ENCODE peak calls at places on chromosomes 11 and 22, in six cellular contexts. X is fibroblast of lung; N is right cardiac atrium; V is BE2C; S is PC-9; P is CD4-positive, CD25-positive, alpha-beta regulatory T cell. Y is an unnamed sample.

GRCh38 chr11:107359701-107360100 is 97.9 kb downstream of the CWF19L2 start:
- DNase-seq in V (no peak), X (peak; percentile 4), S (no peak), P (no peak), N (no peak), Y (no peak)

GRCh38 chr11:34656062-34656720 is 35.3 kb downstream of the EHF start:
- DNase-seq in V (no peak), X (peak; percentile 62), P (no peak), S (no peak), N (no peak), Y (no peak)

GRCh38 chr11:61460474-61460881 is 30.6 kb downstream of the SDHAF2 start:
- DNase-seq in V (no peak), X (peak; percentile 52), S (no peak), N (no peak), P (no peak), Y (no peak)

GRCh38 chr11:102704841-102705240 is 728 bp downstream of the MMP27 start:
- DNase-seq in X (no peak), N (no peak), P (no peak), V (no peak), S (no peak), Y (no peak)

GRCh38 chr22:29377979-29378378 is 10.4 kb downstream of the AP1B1 start:
- DNase-seq in N (no peak), X (no peak), S (peak; percentile 69), V (no peak), P (no peak), Y (no peak)

GRCh38 chr11:36354221-36355003 is 58.3 kb downstream of the PRR5L start:
- DNase-seq in N (no peak), P (no peak), S (no peak), X (peak; percentile 94), V (no peak), Y (no peak)

GRCh38 chr11:76652989-76653673 is 17.4 kb downstream of the LRRC32 start:
- DNase-seq in X (no peak), N (no peak), P (no peak), V (no peak), S (no peak), Y (peak; percentile 2)

GRCh38 chr22:27966168-27967064 is 47.4 kb upstream of the PITPNB start:
- DNase-seq in S (no peak), X (no peak), V (no peak), P (no peak), N (no peak), Y (no peak)

GRCh38 chr11:48001438-48002021 is 21.2 kb downstream of the PTPRJ start:
- DNase-seq in V (no peak), N (no peak), P (peak; percentile 75), X (peak; percentile 86), S (no peak), Y (no peak)

GRCh38 chr22:41621099-41621910 is at the start of gene XRCC6:
- DNase-seq in X (peak; percentile 99), S (peak; percentile 100), N (peak; percentile 100), P (peak; percentile 99), V (peak; percentile 100), Y (peak; percentile 100)

GRCh38 chr11:61142424-61142823 is 18.8 kb downstream of the VPS37C start:
- DNase-seq in P (no peak), V (no peak), N (no peak), X (no peak), S (no peak), Y (no peak)

GRCh38 chr11:3866206-3866605 is 10.7 kb downstream of the STIM1 start:
- DNase-seq in V (no peak), X (no peak), P (no peak), S (no peak), N (peak; percentile 63), Y (no peak)

GRCh38 chr11:125451400-125452124 is 44.5 kb downstream of the FEZ1 start:
- DNase-seq in P (no peak), X (peak; percentile 25), V (peak; percentile 61), S (no peak), N (peak; percentile 92), Y (no peak)

GRCh38 chr11:69925366-69926196 is 106.4 kb upstream of the FGF3 start:
- DNase-seq in V (peak; percentile 8), S (no peak), X (no peak), N (peak; percentile 7), P (no peak), Y (peak; percentile 6)

GRCh38 chr11:94815705-94816344 is 47.7 kb downstream of the AMOTL1 start:
- DNase-seq in N (no peak), S (no peak), X (no peak), P (no peak), V (no peak), Y (no peak)

GRCh38 chr11:134261626-134262488 is 8.5 kb downstream of the ACAD8 start:
- DNase-seq in V (peak; percentile 57), P (no peak), S (peak; percentile 9), X (no peak), N (no peak), Y (no peak)

GRCh38 chr11:65643971-65644370 is 6.1 kb downstream of the SIPA1 start:
- DNase-seq in P (no peak), N (no peak), X (peak; percentile 6), S (peak; percentile 76), V (no peak), Y (peak; percentile 58)

GRCh38 chr11:57456960-57457642 is 3.2 kb upstream of the RTN4RL2 start:
- DNase-seq in S (peak; percentile 90), V (peak; percentile 64), X (peak; percentile 60), N (peak; percentile 97), P (peak; percentile 55), Y (peak; percentile 90)

GRCh38 chr22:18042685-18043084 is 18.3 kb upstream of the MICAL3 start:
- DNase-seq in N (no peak), X (no peak), P (no peak), S (no peak), V (no peak), Y (no peak)

GRCh38 chr11:71282581-71283351 is 30.4 kb upstream of the SHANK2 start:
- DNase-seq in X (no peak), S (peak; percentile 32), V (no peak), N (no peak), P (no peak), Y (peak; percentile 46)

GRCh38 chr22:46447906-46448669 is 89.3 kb downstream of the CELSR1 start:
- DNase-seq in X (no peak), N (no peak), S (no peak), P (no peak), V (no peak), Y (no peak)

GRCh38 chr22:20566420-20567260 is 59.2 kb downstream of the MED15 start:
- DNase-seq in X (peak; percentile 85), N (peak; percentile 60), P (peak; percentile 58), S (peak; percentile 51), V (no peak), Y (peak; percentile 45)

GRCh38 chr22:17120281-17120680 is 879 bp downstream of the TMEM121B start:
- DNase-seq in P (peak; percentile 33), S (peak; percentile 5), X (peak; percentile 36), N (peak; percentile 79), V (no peak), Y (peak; percentile 59)

GRCh38 chr11:65501530-65502273 is 2.9 kb downstream of the MALAT1 start:
- DNase-seq in P (no peak), N (no peak), X (peak; percentile 35), V (no peak), S (no peak), Y (peak; percentile 7)

GRCh38 chr11:93570759-93571413 is 27.7 kb upstream of the SMCO4 start:
- DNase-seq in X (peak; percentile 75), S (peak; percentile 4), V (no peak), P (no peak), N (no peak), Y (no peak)

GRCh38 chr11:57529012-57529411 is 1.5 kb downstream of the TIMM10 start:
- DNase-seq in S (no peak), N (no peak), P (no peak), V (no peak), X (no peak), Y (no peak)

GRCh38 chr22:49878206-49878605 is 24.6 kb downstream of the ZBED4 start:
- DNase-seq in P (no peak), V (no peak), X (no peak), N (no peak), S (no peak), Y (no peak)
- H3K4me3 ChIP-seq in P (no peak overlapping the region), V (no peak overlapping the region), X (no peak overlapping the region), N (no peak overlapping the region), S (no peak overlapping the region), Y (no peak overlapping the region)

GRCh38 chr11:2550606-2550970 is 105.8 kb downstream of the KCNQ1 start:
- DNase-seq in X (no peak), S (no peak), P (no peak), V (peak; percentile 1), N (no peak), Y (no peak)
- H3K4me1 ChIP-seq in X (no peaks in the 10 kb centered on the region), S (no peaks in the 10 kb centered on the region), P (no peaks in the 10 kb centered on the region), V (no peaks in the 10 kb centered on the region), N (no peaks in the 10 kb centered on the region), Y (no peaks in the 10 kb centered on the region)

GRCh38 chr11:86274999-86275398 is 27.0 kb upstream of the HIKESHI start:
- DNase-seq in V (no peak), S (no peak), N (no peak), X (no peak), P (no peak), Y (no peak)

GRCh38 chr11:86277741-86278140 is 24.3 kb upstream of the HIKESHI start:
- DNase-seq in V (no peak), S (no peak), P (no peak), N (no peak), X (no peak), Y (no peak)

GRCh38 chr11:86275493-86276370 is 26.3 kb upstream of the HIKESHI start:
- DNase-seq in X (no peak), N (no peak), P (no peak), S (no peak), V (no peak), Y (no peak)

GRCh38 chr11:86278226-86278625 is 23.8 kb upstream of the HIKESHI start:
- DNase-seq in P (no peak), X (no peak), V (no peak), S (no peak), N (no peak), Y (no peak)

GRCh38 chr11:86279713-86280112 is 22.3 kb upstream of the HIKESHI start:
- DNase-seq in X (no peak), S (no peak), V (no peak), P (no peak), N (no peak), Y (no peak)
- H3K9me3 ChIP-seq in X (no peaks in the 10 kb centered on the region), S (no peaks in the 10 kb centered on the region), V (no peaks in the 10 kb centered on the region), P (no peaks in the 10 kb centered on the region), N (no peaks in the 10 kb centered on the region), Y (no peaks in the 10 kb centered on the region)

DNA sequence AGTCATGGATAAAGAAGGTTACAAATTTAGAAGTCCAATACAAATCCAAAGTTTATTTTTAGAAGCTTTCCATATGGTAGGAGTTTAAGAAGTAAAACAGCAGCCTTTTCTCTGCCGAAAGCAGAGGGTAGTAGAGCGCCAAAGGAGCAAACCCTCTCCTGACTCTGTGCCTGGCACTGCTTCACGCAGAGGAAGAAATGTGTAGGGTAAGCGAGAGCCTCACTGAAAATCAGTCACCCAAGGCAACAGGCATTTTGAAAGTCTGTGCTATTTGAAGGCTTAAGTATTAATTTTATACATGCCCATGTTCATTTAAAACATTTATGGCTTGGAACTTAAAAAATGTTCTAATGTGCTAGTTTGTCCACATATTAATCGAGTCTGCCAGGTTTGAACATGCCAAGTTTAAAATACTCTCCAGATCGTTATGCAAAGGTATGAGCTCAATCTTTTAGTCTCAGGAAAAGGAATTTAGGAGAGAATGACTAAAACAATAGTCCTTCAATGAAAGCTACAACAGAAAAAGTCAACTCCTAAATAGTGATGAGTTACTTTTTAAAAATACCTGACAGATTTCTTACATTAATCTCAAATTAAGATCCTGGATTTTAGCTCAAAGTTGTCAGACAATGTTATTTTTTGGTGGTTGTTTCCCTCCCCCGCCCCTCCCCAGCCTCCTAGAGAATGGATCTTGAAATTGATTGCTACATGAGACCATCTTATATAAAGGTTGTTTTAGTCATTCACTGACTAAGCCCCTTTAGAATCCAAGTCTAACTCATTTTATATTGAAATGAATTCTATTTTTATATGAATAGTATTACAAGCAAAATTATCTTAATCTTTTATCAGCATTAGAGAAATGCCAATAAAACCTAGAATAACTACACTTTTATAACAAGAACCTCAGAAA is 38.7 kb downstream of the MRTFA start:
- DNase-seq in N (no peak), V (no peak), S (no peak), P (no peak), X (peak; percentile 78), Y (no peak)
- H3K4me3 ChIP-seq in N (no peak overlapping the region), V (no peak overlapping the region), S (no peak overlapping the region), P (no peak overlapping the region), X (no peak overlapping the region), Y (no peak overlapping the region)